ENCODE peak calls at places on chromosomes 4 and X, in nine cellular contexts. T, B, H, F, M, X, G, W and Y are unnamed samples.
A peak's percentile ranks its signal among the peaks of the same experiment; 100 is the strongest.

GRCh38 chr4:73021634-73022033 is 47.9 kb downstream of the COX18 start:
- DNase-seq in T (no peak), B (no peak), H (no peak), F (no peak), M (peak; percentile 42), X (no peak), G (no peak), W (no peak), Y (no peak)

GRCh38 chr4:168651864-168652263 is 155.0 kb downstream of the PALLD start:
- DNase-seq in T (no peak), B (no peak), H (no peak), F (no peak), M (no peak), X (no peak), G (no peak), W (no peak), Y (no peak)

GRCh38 chr4:102312447-102312846 is 32.8 kb downstream of the SLC39A8 start:
- DNase-seq in T (no peak), B (no peak), H (no peak), F (no peak), M (no peak), X (no peak), G (no peak), W (no peak), Y (no peak)

GRCh38 chr4:89303177-89303576 is 4.4 kb downstream of the GPRIN3 start:
- DNase-seq in T (no peak), B (no peak), H (no peak), F (no peak), M (no peak), X (no peak), G (no peak), W (no peak), Y (no peak)

GRCh38 chr4:60865238-60865637 is 334.9 kb upstream of the ADGRL3 start:
- DNase-seq in T (no peak), B (no peak), H (no peak), F (no peak), M (no peak), X (no peak), G (no peak), W (no peak), Y (no peak)

GRCh38 chr4:151226004-151226932 is 50.7 kb upstream of the PRSS48 start:
- DNase-seq in T (no peak), B (peak; percentile 33), H (no peak), F (no peak), M (no peak), X (no peak), G (no peak), W (no peak), Y (no peak)

GRCh38 chr4:13535708-13536361 is 8.5 kb downstream of the NKX3-2 start:
- DNase-seq in T (no peak), B (no peak), H (no peak), F (peak; percentile 0), M (peak; percentile 13), X (no peak), G (no peak), W (no peak), Y (no peak)

GRCh38 chr4:6834867-6835266 is 52.3 kb downstream of the KIAA0232 start:
- DNase-seq in T (no peak), B (no peak), H (no peak), F (no peak), M (no peak), X (no peak), G (no peak), W (no peak), Y (no peak)

GRCh38 chr4:65791807-65792308 is 121.6 kb upstream of the EPHA5 start:
- DNase-seq in T (no peak), B (no peak), H (no peak), F (no peak), M (no peak), X (no peak), G (no peak), W (no peak), Y (no peak)

GRCh38 chr4:67809502-67809901 is 55.3 kb upstream of the GNRHR start:
- DNase-seq in T (no peak), B (no peak), H (no peak), F (no peak), M (no peak), X (no peak), G (no peak), W (no peak), Y (no peak)

GRCh38 chr4:3709846-3710441 is 56.2 kb upstream of the ADRA2C start:
- DNase-seq in T (no peak), B (no peak), H (no peak), F (no peak), M (no peak), X (peak; percentile 49), G (no peak), W (no peak), Y (no peak)

GRCh38 chr4:149887091-149887490 is 71.4 kb upstream of the IQCM start:
- DNase-seq in T (no peak), B (no peak), H (no peak), F (no peak), M (no peak), X (no peak), G (no peak), W (no peak), Y (no peak)

GRCh38 chrX:71532078-71532752 is 689 bp upstream of the OGT start:
- DNase-seq in T (no peak), B (no peak), H (peak; percentile 5), F (no peak), M (no peak), X (no peak), G (peak; percentile 19), W (peak; percentile 56), Y (no peak)

GRCh38 chr4:186684220-186684619 is 39.4 kb downstream of the FAT1 start:
- DNase-seq in T (no peak), B (no peak), H (no peak), F (no peak), M (no peak), X (no peak), G (no peak), W (no peak), Y (no peak)